ENCODE peak calls at places on chromosomes 12 and 14, in six cellular contexts. K is lower leg skin, G is NB4, N is HFF-Myc, M is WTC11, J is stomach. W is an unnamed sample.

GRCh38 chr12:124152733-124153132 is 142.2 kb upstream of the RFLNA start:
- DNase-seq in K (no peak), G (no peak), N (no peak), M (no peak), J (no peak), W (no peak)

GRCh38 chr14:23929822-23930294 is 23.7 kb upstream of the DHRS4 start:
- DNase-seq in K (peak), G (peak), N (peak), M (peak), J (peak), W (peak)

GRCh38 chr12:72476301-72476700 is 204.1 kb downstream of the TRHDE start:
- DNase-seq in K (no peak), G (no peak), N (no peak), M (no peak), J (no peak), W (no peak)

GRCh38 chr14:23430733-23431105 is 4.7 kb downstream of the MYH7 start:
- DNase-seq in K (no peak), G (peak), N (peak), M (no peak), J (no peak), W (no peak)

GRCh38 chr12:120903382-120903817 is 758 bp downstream of the SPPL3 start:
- DNase-seq in K (peak), G (peak), N (no peak), M (peak), J (peak), W (peak)

GRCh38 chr12:9041321-9041720 is 52.0 kb downstream of the KLRG1 start:
- DNase-seq in K (no peak), G (no peak), N (peak), M (no peak), J (no peak), W (no peak)

GRCh38 chr12:116945901-116946550 is 35.3 kb downstream of the FBXW8 start:
- DNase-seq in K (no peak), G (no peak), N (no peak), M (no peak), J (no peak), W (no peak)

GRCh38 chr12:14554281-14555008 is 13.2 kb downstream of the PLBD1 start:
- DNase-seq in K (peak), G (peak), N (no peak), M (no peak), J (peak), W (no peak)

GRCh38 chr14:55516776-55517175 is 63.2 kb upstream of the KTN1 start:
- DNase-seq in K (no peak), G (no peak), N (no peak), M (no peak), J (no peak), W (no peak)

GRCh38 chr14:55512421-55512820 is 67.6 kb upstream of the KTN1 start:
- DNase-seq in K (no peak), G (no peak), N (no peak), M (no peak), J (no peak), W (no peak)

GRCh38 chr14:55513491-55513890 is 66.5 kb upstream of the KTN1 start:
- DNase-seq in K (no peak), G (no peak), N (no peak), M (no peak), J (no peak), W (no peak)

GRCh38 chr14:55518391-55518790 is 61.6 kb upstream of the KTN1 start:
- DNase-seq in K (no peak), G (no peak), N (no peak), M (no peak), J (no peak), W (no peak)

GRCh38 chr14:55514819-55515470 is 65.1 kb upstream of the KTN1 start:
- DNase-seq in K (no peak), G (no peak), N (peak), M (no peak), J (no peak), W (no peak)
- TF ChIP-seq CTCF in K (no peak), G (no peak), N (no peak), M (no peak), J (no peak), W (no peak)

GRCh38 chr14:74508844-74509428 is 15.4 kb downstream of the ISCA2 start:
- DNase-seq in K (no peak), G (no peak), N (no peak), M (no peak), J (no peak), W (no peak)

GRCh38 chr14:74509587-74510210 is 16.1 kb downstream of the ISCA2 start:
- DNase-seq in K (no peak), G (no peak), N (no peak), M (no peak), J (no peak), W (no peak)

GRCh38 chr14:74507085-74507484 is 13.5 kb downstream of the ISCA2 start:
- DNase-seq in K (no peak), G (no peak), N (no peak), M (no peak), J (no peak), W (no peak)

GRCh38 chr14:74507796-74508195 is 14.2 kb downstream of the ISCA2 start:
- DNase-seq in K (no peak), G (peak), N (no peak), M (no peak), J (no peak), W (no peak)

GRCh38 chr14:74508292-74508731 is 14.7 kb downstream of the ISCA2 start:
- DNase-seq in K (no peak), G (peak), N (no peak), M (peak), J (no peak), W (no peak)
- TF ChIP-seq CTCF in K (no peak), G (peak), N (peak), M (no peak), J (no peak), W (peak)

DNA sequence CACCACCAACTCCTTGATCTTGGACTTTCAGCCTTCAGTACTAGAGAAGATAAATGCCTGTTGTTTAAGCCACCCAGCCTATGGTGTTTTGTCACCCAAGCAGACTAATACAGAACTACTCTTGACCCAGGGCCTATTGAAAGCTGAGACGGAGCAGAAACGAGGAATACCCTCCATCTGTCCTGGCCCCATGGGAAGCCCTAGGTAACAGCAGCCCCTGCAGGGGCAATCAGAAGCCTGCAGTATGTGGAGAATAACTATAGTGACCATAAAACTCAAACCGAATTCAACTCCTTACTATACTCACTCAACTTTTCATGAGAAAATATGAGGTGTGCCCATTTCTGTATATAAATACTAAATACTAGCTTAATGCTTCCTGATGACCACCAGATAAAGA is 307.4 kb downstream of the NUAK1 start:
- DNase-seq in K (no peak), G (no peak), N (no peak), M (peak), J (no peak), W (no peak)
- TF ChIP-seq CTCF in K (no peak), G (no peak), N (no peak), M (no peak), J (no peak), W (no peak)

GRCh38 chr12:98838282-98838681 is 193.2 kb downstream of the APAF1 start:
- DNase-seq in K (no peak), G (no peak), N (no peak), M (peak), J (no peak), W (no peak)
- TF ChIP-seq CTCF in K (no peak), G (peak), N (peak), M (peak), J (peak), W (no peak)

DNA sequence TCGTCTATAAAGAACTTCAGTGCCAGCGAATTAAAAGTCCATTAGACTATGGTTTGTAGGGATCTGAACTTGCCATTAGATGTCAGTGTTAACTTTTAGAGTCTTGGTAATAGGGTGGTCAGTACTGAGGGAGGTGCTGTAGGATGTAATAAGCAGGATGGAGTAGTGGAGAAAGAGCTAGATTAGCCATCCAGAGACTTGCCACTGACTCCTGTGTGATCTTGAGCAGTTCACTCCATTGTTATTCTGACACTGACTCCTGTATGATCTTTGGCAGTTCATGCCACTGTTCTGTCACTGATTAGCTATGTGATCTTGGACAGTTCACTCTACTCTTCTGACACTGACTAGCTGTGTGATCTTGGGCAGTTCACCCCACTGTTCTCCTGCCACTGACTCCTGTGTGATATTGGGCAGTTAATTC is 133.6 kb downstream of the TTLL5 start:
- DNase-seq in K (no peak), G (no peak), N (peak), M (no peak), J (no peak), W (no peak)
- TF ChIP-seq CTCF in K (no peak), G (no peak), N (peak), M (no peak), J (no peak), W (no peak)

DNA sequence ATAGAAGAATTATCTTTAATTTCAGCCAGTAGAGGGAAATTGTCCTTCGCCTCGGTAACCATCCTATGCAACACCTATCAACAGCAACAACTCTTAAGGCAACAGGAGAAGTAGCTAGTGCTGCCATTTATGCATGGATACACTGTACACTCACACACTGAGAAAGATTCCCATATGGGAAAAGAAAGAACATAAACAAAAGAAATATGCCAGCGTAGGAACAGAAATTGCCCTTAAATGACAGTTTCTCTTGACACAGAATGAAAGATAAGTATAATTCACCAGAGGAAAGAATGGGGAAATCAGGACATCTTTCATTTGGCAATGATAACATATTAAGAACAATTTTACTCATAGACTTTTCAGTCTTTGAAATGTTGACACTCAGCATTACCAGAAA is 466.9 kb downstream of the BCAT1 start:
- DNase-seq in K (no peak), G (no peak), N (no peak), M (no peak), J (no peak), W (no peak)
- TF ChIP-seq CTCF in K (no peak), G (no peak), N (no peak), M (no peak), J (no peak), W (no peak)

GRCh38 chr12:81253360-81253759 is 175.5 kb downstream of the ACSS3 start:
- DNase-seq in K (no peak), G (no peak), N (no peak), M (no peak), J (no peak), W (no peak)
- TF ChIP-seq CTCF in K (no peak), G (no peak), N (no peak), M (no peak), J (no peak), W (no peak)

GRCh38 chr12:106942775-106943174 is 12.9 kb upstream of the TMEM263 start:
- DNase-seq in K (no peak), G (no peak), N (no peak), M (no peak), J (no peak), W (no peak)

GRCh38 chr12:106945261-106945851 is 10.4 kb upstream of the TMEM263 start:
- DNase-seq in K (no peak), G (no peak), N (no peak), M (no peak), J (no peak), W (no peak)

GRCh38 chr12:106941481-106942156 is 14.1 kb upstream of the TMEM263 start:
- DNase-seq in K (no peak), G (no peak), N (no peak), M (no peak), J (no peak), W (no peak)
- TF ChIP-seq CTCF in K (no peak), G (no peak), N (no peak), M (no peak), J (no peak), W (no peak)

GRCh38 chr12:40106655-40107054 is 774 bp upstream of the SLC2A13 start:
- DNase-seq in K (no peak), G (no peak), N (no peak), M (no peak), J (no peak), W (no peak)

GRCh38 chr12:40104461-40105264 is 1.2 kb downstream of the SLC2A13 start:
- DNase-seq in K (no peak), G (no peak), N (no peak), M (no peak), J (no peak), W (no peak)

GRCh38 chr12:40105265-40105514 is 691 bp downstream of the SLC2A13 start:
- DNase-seq in K (no peak), G (no peak), N (no peak), M (no peak), J (no peak), W (no peak)

GRCh38 chr12:40106202-40106533 is 287 bp upstream of the SLC2A13 start:
- DNase-seq in K (no peak), G (no peak), N (no peak), M (no peak), J (no peak), W (no peak)

GRCh38 chr12:40105515-40106201 is at the start of gene SLC2A13:
- DNase-seq in K (peak), G (peak), N (no peak), M (peak), J (peak), W (peak)
- TF ChIP-seq CTCF in K (no peak), G (no peak), N (no peak), M (no peak), J (no peak), W (no peak)